ENCODE peak calls at places on chromosomes 13 and 19, in four cellular contexts. X is GM12878, H is K562, U is GM12891. I is an unnamed sample.

GRCh38 chr19:42023121-42023942 is 29.3 kb upstream of the ATP1A3 start:
- DNase-seq in U (no peak), X (no peak), H (peak), I (no peak)

GRCh38 chr19:52600639-52601024 is 30.5 kb downstream of the ZNF701 start:
- DNase-seq in X (no peak), H (no peak), U (no peak), I (no peak)

GRCh38 chr13:46149272-46150133 is 32.5 kb downstream of the LCP1 start:
- DNase-seq in X (no peak), U (no peak), H (no peak), I (no peak)

GRCh38 chr13:113049521-113049941 is 56.1 kb upstream of the F7 start:
- DNase-seq in U (no peak), X (no peak), H (no peak), I (no peak)

GRCh38 chr19:1929051-1929742 is 11.8 kb upstream of the CSNK1G2 start:
- DNase-seq in U (peak), H (peak), X (no peak), I (peak)

GRCh38 chr13:26342898-26343297 is 89.0 kb downstream of the CDK8 start:
- DNase-seq in H (no peak), X (no peak), U (no peak), I (no peak)

GRCh38 chr13:41577437-41577836 is 120.1 kb downstream of the RGCC start:
- DNase-seq in X (no peak), H (no peak), U (no peak), I (no peak)

GRCh38 chr13:35763805-35764170 is 287.3 kb upstream of the MAB21L1 start:
- DNase-seq in U (no peak), X (no peak), H (no peak), I (no peak)

GRCh38 chr19:50817941-50818858 is 5.4 kb downstream of the KLK1 start:
- DNase-seq in H (peak), U (peak), X (peak), I (peak)

GRCh38 chr13:34533941-34534340 is 408.1 kb upstream of the NBEA start:
- DNase-seq in X (no peak), H (no peak), U (no peak), I (no peak)

GRCh38 chr13:40640845-40641458 is 25.5 kb downstream of the FOXO1 start:
- DNase-seq in X (no peak), H (no peak), U (no peak), I (no peak)

GRCh38 chr13:71237332-71237731 is 629.7 kb downstream of the DACH1 start:
- DNase-seq in H (no peak), U (no peak), X (no peak), I (no peak)

GRCh38 chr13:110524484-110525254 is 36.9 kb downstream of the RAB20 start:
- DNase-seq in U (no peak), H (no peak), X (no peak), I (no peak)

GRCh38 chr19:46787331-46788100 is 878 bp downstream of the SLC1A5 start:
- DNase-seq in U (no peak), X (no peak), H (peak), I (no peak)

GRCh38 chr19:13689050-13689449 is 75.3 kb upstream of the MRI1 start:
- DNase-seq in U (no peak), H (peak), X (peak), I (no peak)

GRCh38 chr13:78689011-78689410 is 30.1 kb upstream of the OBI1 start:
- DNase-seq in U (no peak), X (no peak), H (no peak), I (no peak)

GRCh38 chr13:97506511-97506910 is 72.5 kb downstream of the RAP2A start:
- DNase-seq in X (no peak), U (no peak), H (no peak), I (no peak)

GRCh38 chr13:25930655-25931054 is 121.2 kb downstream of the SHISA2 start:
- DNase-seq in X (no peak), H (no peak), U (no peak), I (no peak)

GRCh38 chr19:8335343-8336071 is 7.6 kb downstream of the KANK3 start:
- DNase-seq in U (no peak), X (no peak), H (no peak), I (no peak)

GRCh38 chr19:1853295-1854031 is 5.2 kb upstream of the REXO1 start:
- DNase-seq in X (peak), H (peak), U (peak), I (peak)

GRCh38 chr13:30857018-30857417 is 49.1 kb upstream of the MEDAG start:
- DNase-seq in X (no peak), H (no peak), U (no peak), I (no peak)

DNA sequence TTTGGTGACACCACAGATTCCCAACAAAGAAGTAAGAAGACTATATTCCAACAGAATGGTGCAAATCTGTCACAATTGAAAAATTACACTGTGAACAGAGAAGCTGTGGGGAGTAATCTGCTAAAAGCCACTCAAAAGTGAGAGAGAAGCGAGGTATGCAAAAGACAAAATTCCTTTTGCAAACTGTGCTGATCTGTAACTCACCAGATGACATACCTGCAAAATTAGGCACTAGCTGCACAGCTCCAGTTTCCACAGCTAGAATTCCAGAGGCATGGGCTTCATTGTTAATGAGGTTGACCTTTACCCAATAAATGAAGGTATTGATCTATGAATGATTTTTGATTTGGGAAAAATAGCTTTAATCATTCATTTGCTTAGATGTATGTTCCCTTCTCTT is 85.0 kb downstream of the LACC1 start:
- DNase-seq in X (no peak), H (no peak), U (no peak), I (no peak)
- TF ChIP-seq POLR2A in X (no peak), H (no peak), U (no peak), I (no peak)

GRCh38 chr13:104949840-104950805 is 1585.3 kb downstream of the EFNB2 start:
- DNase-seq in U (no peak), H (no peak), X (no peak), I (no peak)
- TF ChIP-seq TAF1 in U (no peak), H (no peak), X (no peak), I (no peak)

GRCh38 chr13:20198781-20199180 is 6.0 kb upstream of the GJB2 start:
- DNase-seq in X (no peak), H (no peak), U (no peak), I (no peak)
- TF ChIP-seq POLR2AphosphoS5 in X (no peak), H (no peak), U (no peak), I (no peak)

GRCh38 chr19:57362997-57363705 is at the start of the genes TRAPPC2B and ZNF547:
- DNase-seq in U (peak), H (peak), X (peak), I (peak)
- TF ChIP-seq POLR2A in U (peak), H (peak), X (peak), I (peak)

GRCh38 chr19:6164906-6165531 is 29.6 kb downstream of the ACSBG2 start:
- DNase-seq in U (no peak), X (no peak), H (peak), I (no peak)
- TF ChIP-seq TAF1 in U (no peak), X (no peak), H (no peak), I (no peak)

GRCh38 chr19:4012092-4012974 is 4.8 kb downstream of the PIAS4 start:
- DNase-seq in U (no peak), X (no peak), H (no peak), I (no peak)
- TF ChIP-seq POLR2AphosphoS5 in U (no peak), X (no peak), H (no peak), I (no peak)

GRCh38 chr19:54172764-54173699 is at the start of gene TMC4:
- DNase-seq in X (no peak), U (no peak), H (no peak), I (no peak)
- TF ChIP-seq POLR2A in X (no peak), U (no peak), H (peak), I (no peak)

GRCh38 chr19:5059767-5060166 is 90.9 kb downstream of the KDM4B start:
- DNase-seq in X (no peak), H (no peak), U (no peak), I (no peak)
- TF ChIP-seq TAF1 in X (no peak), H (no peak), U (no peak), I (no peak)